ENCODE peak calls at places on chromosomes 1 and 21, in ten cellular contexts. G is IMR-90, O is GM20000, R is tibial artery, W is dorsolateral prefrontal cortex, X is Calu3, L is nephron progenitor cell, S is progenitor cell of endocrine pancreas, C is SK-N-SH, N is DND-41. E is an unnamed sample.

GRCh38 chr1:9589144-9589718 is 520 bp downstream of the TMEM201 start:
- DNase-seq in G (peak), O (peak), R (no peak), W (no peak), X (peak), L (peak), S (no peak), C (no peak), N (peak), E (peak)

GRCh38 chr21:45074818-45075605 is 632 bp downstream of the ADARB1 start:
- DNase-seq in G (no peak), O (peak), R (no peak), W (no peak), X (peak), L (peak), S (no peak), C (peak), N (peak), E (peak)

GRCh38 chr1:54121482-54122130 is 31.2 kb downstream of the CDCP2 start:
- DNase-seq in G (peak), O (peak), R (peak), W (peak), X (peak), L (peak), S (peak), C (peak), N (peak), E (peak)

GRCh38 chr1:77300566-77300965 is 18.7 kb downstream of the AK5 start:
- DNase-seq in G (no peak), O (no peak), R (no peak), W (no peak), X (no peak), L (no peak), S (no peak), C (no peak), N (no peak), E (no peak)

GRCh38 chr21:44838951-44839350 is 21.1 kb upstream of the SUMO3 start:
- DNase-seq in G (no peak), O (no peak), R (no peak), W (no peak), X (no peak), L (no peak), S (no peak), C (no peak), N (no peak), E (peak)

GRCh38 chr1:11169202-11169601 is 20.0 kb upstream of the ANGPTL7 start:
- DNase-seq in G (no peak), O (no peak), R (no peak), W (no peak), X (no peak), L (no peak), S (no peak), C (no peak), N (no peak), E (no peak)

GRCh38 chr1:60279798-60280197 is 206.2 kb upstream of the C1orf87 start:
- DNase-seq in G (peak), O (no peak), R (no peak), W (no peak), X (no peak), L (no peak), S (no peak), C (no peak), N (no peak), E (no peak)

GRCh38 chr1:156664949-156665411 is 12.2 kb downstream of the NES start:
- DNase-seq in G (no peak), O (peak), R (peak), W (no peak), X (peak), L (no peak), S (no peak), C (no peak), N (no peak), E (no peak)

GRCh38 chr1:169486281-169486904 is 649 bp upstream of the SLC19A2 start:
- DNase-seq in G (peak), O (peak), R (no peak), W (no peak), X (no peak), L (no peak), S (no peak), C (no peak), N (no peak), E (no peak)

GRCh38 chr1:209402697-209403096 is 180.8 kb upstream of the CAMK1G start:
- DNase-seq in G (no peak), O (no peak), R (no peak), W (no peak), X (no peak), L (no peak), S (no peak), C (no peak), N (no peak), E (no peak)

GRCh38 chr1:105100102-105100501 is 1350.4 kb downstream of the AMY1C start:
- DNase-seq in G (no peak), O (no peak), R (no peak), W (no peak), X (no peak), L (no peak), S (no peak), C (no peak), N (no peak), E (no peak)

GRCh38 chr1:93079685-93080141 is 630 bp downstream of the MTF2 start:
- DNase-seq in G (no peak), O (peak), R (no peak), W (peak), X (peak), L (peak), S (peak), C (peak), N (peak), E (peak)

GRCh38 chr1:81582467-81582986 is 218.2 kb upstream of the ADGRL2 start:
- DNase-seq in G (peak), O (no peak), R (no peak), W (no peak), X (no peak), L (no peak), S (no peak), C (no peak), N (no peak), E (no peak)

GRCh38 chr1:15833842-15834405 is 13.6 kb upstream of the SPEN start:
- DNase-seq in G (no peak), O (no peak), R (no peak), W (no peak), X (no peak), L (no peak), S (no peak), C (no peak), N (no peak), E (no peak)

GRCh38 chr1:98051065-98051675 is 130.3 kb upstream of the DPYD start:
- DNase-seq in G (peak), O (peak), R (peak), W (peak), X (peak), L (peak), S (peak), C (peak), N (peak), E (peak)

GRCh38 chr1:45608475-45609156 is 15.2 kb downstream of the CCDC17 start:
- DNase-seq in G (no peak), O (no peak), R (no peak), W (no peak), X (no peak), L (no peak), S (no peak), C (no peak), N (no peak), E (no peak)

GRCh38 chr1:55015731-55016620 is 17.2 kb downstream of the BSND start:
- DNase-seq in G (peak), O (no peak), R (no peak), W (no peak), X (no peak), L (no peak), S (no peak), C (no peak), N (no peak), E (no peak)

GRCh38 chr1:230335861-230336549 is 90.1 kb downstream of the PGBD5 start:
- DNase-seq in G (peak), O (no peak), R (no peak), W (no peak), X (no peak), L (no peak), S (no peak), C (no peak), N (no peak), E (no peak)

GRCh38 chr1:228170666-228171065 is 5.1 kb downstream of the IBA57 start:
- DNase-seq in G (no peak), O (no peak), R (no peak), W (no peak), X (no peak), L (no peak), S (no peak), C (no peak), N (no peak), E (no peak)

GRCh38 chr1:1619917-1620361 is 4.6 kb downstream of the MIB2 start:
- DNase-seq in G (no peak), O (no peak), R (no peak), W (no peak), X (no peak), L (peak), S (no peak), C (peak), N (no peak), E (no peak)

GRCh38 chr1:233816348-233816747 is 88.1 kb upstream of the SLC35F3 start:
- DNase-seq in G (no peak), O (no peak), R (no peak), W (no peak), X (no peak), L (no peak), S (no peak), C (peak), N (no peak), E (no peak)

GRCh38 chr1:210467440-210468040 is 138.8 kb downstream of the HHAT start:
- DNase-seq in G (peak), O (no peak), R (no peak), W (no peak), X (no peak), L (no peak), S (no peak), C (peak), N (no peak), E (no peak)

GRCh38 chr21:16377120-16377658 is 647.4 kb downstream of the USP25 start:
- DNase-seq in G (no peak), O (no peak), R (no peak), W (no peak), X (no peak), L (no peak), S (no peak), C (no peak), N (peak), E (no peak)

GRCh38 chr1:156623946-156624813 is 5.0 kb downstream of the HAPLN2 start:
- DNase-seq in G (peak), O (peak), R (peak), W (peak), X (peak), L (peak), S (peak), C (peak), N (no peak), E (peak)

DNA sequence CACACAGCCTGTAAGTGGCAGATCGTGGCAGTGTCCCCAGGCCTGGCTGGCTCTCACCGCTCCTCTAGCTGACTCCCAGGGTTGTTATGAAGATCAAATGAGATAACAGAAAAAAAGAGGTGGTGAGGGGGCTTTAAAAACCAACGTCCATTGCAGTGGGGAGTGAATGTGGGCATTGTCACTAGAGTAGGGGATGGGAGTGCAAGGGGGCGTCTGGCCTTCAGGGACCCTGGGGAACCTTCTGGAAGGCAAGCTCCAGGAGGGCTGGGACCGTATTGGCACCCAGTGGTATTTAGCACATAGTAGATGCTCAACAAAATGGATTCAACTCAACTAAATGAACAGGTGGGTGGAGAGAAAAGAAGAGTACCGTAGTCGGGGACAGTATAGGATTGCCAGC is 3.4 kb downstream of the PLA2G2D start:
- DNase-seq in G (no peak), O (no peak), R (no peak), W (no peak), X (no peak), L (no peak), S (no peak), C (no peak), N (no peak), E (no peak)
- TF ChIP-seq CTCF in G (no peak), O (no peak), R (no peak), W (no peak), X (no peak), L (no peak), S (no peak), C (no peak), N (no peak), E (no peak)

GRCh38 chr1:153655333-153655732 is 3.2 kb upstream of the SNAPIN start:
- DNase-seq in G (no peak), O (no peak), R (no peak), W (no peak), X (no peak), L (no peak), S (no peak), C (no peak), N (no peak), E (no peak)

GRCh38 chr1:153659656-153660055 is 1.2 kb downstream of the SNAPIN start:
- DNase-seq in G (no peak), O (no peak), R (no peak), W (no peak), X (no peak), L (no peak), S (no peak), C (no peak), N (no peak), E (no peak)

GRCh38 chr1:153659175-153659534 is 652 bp downstream of the SNAPIN start:
- DNase-seq in G (no peak), O (no peak), R (no peak), W (no peak), X (no peak), L (no peak), S (no peak), C (no peak), N (no peak), E (no peak)

GRCh38 chr1:153661111-153661708 is 2.7 kb downstream of the SNAPIN start:
- DNase-seq in G (no peak), O (no peak), R (no peak), W (no peak), X (no peak), L (no peak), S (no peak), C (no peak), N (no peak), E (no peak)

GRCh38 chr1:153658400-153659174 is at the start of gene SNAPIN:
- DNase-seq in G (peak), O (peak), R (peak), W (peak), X (peak), L (peak), S (peak), C (peak), N (peak), E (peak)
- TF ChIP-seq CTCF in G (peak), O (no peak), R (no peak), W (peak), X (peak), L (no peak), S (peak), C (peak), N (peak), E (no peak)

DNA sequence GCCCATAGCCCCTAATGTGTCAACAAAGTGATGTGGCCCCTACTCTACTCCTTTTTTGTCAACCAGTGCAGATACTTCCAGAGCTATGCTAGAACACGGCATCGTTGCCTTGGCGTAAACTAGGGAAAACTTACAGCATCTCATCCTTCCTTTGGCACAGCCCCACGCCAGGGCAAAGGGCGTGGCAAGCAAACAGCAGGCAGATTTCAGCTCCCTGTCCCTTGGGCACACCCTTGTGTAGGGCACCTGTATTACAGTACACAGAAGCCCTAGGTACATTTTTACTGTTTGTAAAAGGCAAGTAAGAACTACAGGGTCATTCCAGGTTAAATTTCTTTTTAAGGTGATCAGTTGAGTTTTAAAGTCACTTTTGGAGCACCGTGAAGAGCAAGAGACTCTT is 29.3 kb downstream of the PRDX6 start:
- DNase-seq in G (no peak), O (no peak), R (no peak), W (no peak), X (peak), L (no peak), S (no peak), C (no peak), N (no peak), E (no peak)
- TF ChIP-seq CTCF in G (no peak), O (no peak), R (no peak), W (no peak), X (peak), L (no peak), S (peak), C (no peak), N (no peak), E (no peak)

GRCh38 chr1:14598007-14598497 is 433 bp upstream of the KAZN start:
- DNase-seq in G (no peak), O (peak), R (no peak), W (no peak), X (no peak), L (peak), S (peak), C (peak), N (peak), E (no peak)

GRCh38 chr1:14596591-14596990 is 1.9 kb upstream of the KAZN start:
- DNase-seq in G (no peak), O (no peak), R (no peak), W (no peak), X (no peak), L (no peak), S (no peak), C (no peak), N (no peak), E (no peak)

GRCh38 chr1:14599173-14599754 is 779 bp downstream of the KAZN start:
- DNase-seq in G (no peak), O (peak), R (no peak), W (no peak), X (no peak), L (peak), S (peak), C (no peak), N (peak), E (no peak)

GRCh38 chr1:14598498-14599172 is at the start of gene KAZN:
- DNase-seq in G (no peak), O (peak), R (no peak), W (peak), X (peak), L (peak), S (peak), C (peak), N (peak), E (peak)

DNA sequence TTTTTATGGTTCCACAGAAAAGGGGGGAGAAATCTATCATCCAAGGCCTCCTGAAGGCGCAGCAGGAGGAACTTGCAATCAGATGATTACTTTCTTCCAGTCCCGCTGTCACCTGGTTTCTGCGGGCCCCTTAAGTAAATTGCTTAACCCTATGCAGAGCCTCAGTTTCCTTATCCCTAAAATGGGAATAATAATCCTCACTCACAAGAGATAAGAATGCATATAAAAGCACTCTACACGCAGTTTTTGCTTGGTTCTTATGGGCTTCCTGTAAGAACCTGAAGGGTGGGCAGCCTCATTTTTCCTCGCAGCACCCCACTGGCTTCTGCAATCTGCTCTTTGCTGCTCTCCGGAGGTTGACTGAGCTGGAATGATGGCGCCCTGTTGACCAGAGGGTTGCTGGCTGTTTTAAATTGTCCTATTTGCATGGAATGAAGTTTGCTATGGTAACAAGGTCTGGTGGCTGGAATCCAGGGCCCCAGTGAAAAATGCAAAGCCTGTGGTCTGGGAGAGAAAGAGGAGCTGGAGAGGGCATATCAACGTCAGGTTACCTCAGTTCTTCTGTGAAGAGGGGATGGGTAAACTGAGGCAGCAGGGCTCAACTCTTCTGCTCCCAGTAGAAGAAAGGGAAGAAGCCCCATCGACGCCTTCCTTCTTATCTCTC is 1.0 kb upstream of the KAZN start:
- DNase-seq in G (no peak), O (no peak), R (no peak), W (no peak), X (no peak), L (peak), S (no peak), C (no peak), N (no peak), E (no peak)
- TF ChIP-seq CTCF in G (no peak), O (no peak), R (no peak), W (no peak), X (no peak), L (no peak), S (no peak), C (no peak), N (peak), E (no peak)

DNA sequence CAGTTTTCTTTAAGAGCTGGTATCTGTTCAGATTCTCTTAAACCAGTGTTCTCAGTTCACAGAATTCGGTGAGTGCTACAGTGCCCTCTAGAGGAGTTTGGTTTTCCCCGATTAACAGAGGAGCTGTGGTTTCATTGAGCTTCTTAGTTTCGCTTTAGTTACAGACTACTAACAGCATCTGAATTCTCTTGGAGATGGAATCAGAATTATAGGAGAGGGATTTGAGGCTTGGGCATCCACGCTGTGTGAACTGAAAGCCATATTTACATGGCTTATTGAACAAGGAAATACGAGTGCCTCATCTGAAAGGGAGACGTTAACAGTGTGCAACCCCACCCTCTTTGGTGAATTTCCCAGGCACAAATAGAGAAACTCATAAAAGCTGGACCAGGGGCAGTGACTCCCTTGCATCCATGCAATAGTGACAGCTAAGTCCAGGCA is 202.0 kb downstream of the USH2A start:
- DNase-seq in G (peak), O (peak), R (peak), W (no peak), X (peak), L (peak), S (peak), C (peak), N (peak), E (no peak)
- TF ChIP-seq CTCF in G (peak), O (peak), R (peak), W (peak), X (peak), L (peak), S (peak), C (peak), N (peak), E (no peak)

DNA sequence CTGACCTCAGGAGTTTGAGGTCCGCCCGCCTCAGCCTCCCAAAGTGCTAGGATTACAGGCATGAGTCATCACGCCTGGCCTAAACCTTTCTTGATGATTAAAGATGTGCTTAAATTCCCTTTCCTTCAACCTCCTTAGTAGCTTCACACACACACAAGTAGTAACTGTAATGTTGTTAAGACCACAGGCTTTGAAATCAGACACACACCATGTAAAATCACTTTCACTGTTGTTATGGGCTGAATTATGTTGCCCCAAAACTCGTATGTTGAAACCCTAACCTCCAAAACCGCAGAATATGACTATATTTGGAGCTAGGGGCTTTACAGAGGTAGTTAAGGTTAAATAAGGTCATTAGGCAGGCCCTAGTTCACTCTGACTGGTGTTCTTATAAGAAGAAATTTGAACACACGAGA is 180.2 kb downstream of the NR5A2 start:
- DNase-seq in G (peak), O (peak), R (no peak), W (no peak), X (no peak), L (no peak), S (no peak), C (no peak), N (no peak), E (no peak)
- TF ChIP-seq CTCF in G (no peak), O (no peak), R (no peak), W (no peak), X (no peak), L (no peak), S (no peak), C (no peak), N (no peak), E (no peak)

E was measured in breast epithelium.